ENCODE peak calls at places on chromosomes 16 and 17, in eight cellular contexts. I is ovary; E is right lobe of liver; C is cardiac muscle cell; B is CD4-positive, CD25-positive, alpha-beta regulatory T cell; Z is IMR-90; T is tibial artery; F is mammary epithelial cell. Y is an unnamed sample.

GRCh38 chr17:27952366-27952765 is 59.2 kb upstream of the LYRM9 start:
- DNase-seq in B (no peak), I (no peak), C (no peak), E (no peak), Z (no peak), F (no peak), T (no peak), Y (no peak)

GRCh38 chr17:44005865-44006580 is 1.6 kb downstream of the NAGS start:
- DNase-seq in F (peak), I (no peak), T (no peak), B (peak), Z (no peak), E (peak), C (peak), Y (no peak)

GRCh38 chr16:23121024-23121423 is 28.2 kb downstream of the USP31 start:
- DNase-seq in Z (no peak), I (no peak), B (no peak), F (peak), E (no peak), T (no peak), C (no peak), Y (no peak)

GRCh38 chr17:78736526-78737079 is 45.5 kb downstream of the CYTH1 start:
- DNase-seq in T (peak), C (peak), I (no peak), Z (no peak), B (peak), F (peak), E (peak), Y (peak)

GRCh38 chr16:8924214-8924613 is 39.5 kb downstream of the USP7 start:
- DNase-seq in C (no peak), B (no peak), Z (no peak), I (no peak), T (no peak), F (no peak), E (peak), Y (no peak)

GRCh38 chr17:61157246-61157887 is 242.3 kb upstream of the TBX2 start:
- DNase-seq in C (no peak), I (no peak), F (no peak), Z (peak), B (no peak), E (no peak), T (no peak), Y (no peak)

GRCh38 chr16:31063843-31064611 is 10.0 kb downstream of the ZNF668 start:
- DNase-seq in C (no peak), B (peak), T (no peak), F (no peak), E (no peak), Z (no peak), I (no peak), Y (no peak)

GRCh38 chr16:20897897-20898296 is 2.3 kb downstream of the DCUN1D3 start:
- DNase-seq in C (no peak), B (no peak), E (no peak), Z (peak), I (no peak), F (no peak), T (no peak), Y (no peak)

GRCh38 chr16:86549076-86549892 is 5.8 kb downstream of the MTHFSD start:
- DNase-seq in I (no peak), F (no peak), C (no peak), E (no peak), Z (no peak), B (peak), T (no peak), Y (no peak)

GRCh38 chr16:75244225-75244792 is 7.1 kb downstream of the BCAR1 start:
- DNase-seq in C (no peak), I (peak), F (no peak), B (no peak), Z (peak), E (peak), T (peak), Y (no peak)

GRCh38 chr17:75130059-75130631 is 1.4 kb downstream of the NT5C start:
- DNase-seq in T (no peak), C (no peak), E (no peak), F (no peak), B (no peak), I (no peak), Z (no peak), Y (no peak)
- H3K27ac ChIP-seq in T (peak), C (peak), E (no peak), F (no peak), B (peak), I (peak), Z (no peak), Y (peak)

DNA sequence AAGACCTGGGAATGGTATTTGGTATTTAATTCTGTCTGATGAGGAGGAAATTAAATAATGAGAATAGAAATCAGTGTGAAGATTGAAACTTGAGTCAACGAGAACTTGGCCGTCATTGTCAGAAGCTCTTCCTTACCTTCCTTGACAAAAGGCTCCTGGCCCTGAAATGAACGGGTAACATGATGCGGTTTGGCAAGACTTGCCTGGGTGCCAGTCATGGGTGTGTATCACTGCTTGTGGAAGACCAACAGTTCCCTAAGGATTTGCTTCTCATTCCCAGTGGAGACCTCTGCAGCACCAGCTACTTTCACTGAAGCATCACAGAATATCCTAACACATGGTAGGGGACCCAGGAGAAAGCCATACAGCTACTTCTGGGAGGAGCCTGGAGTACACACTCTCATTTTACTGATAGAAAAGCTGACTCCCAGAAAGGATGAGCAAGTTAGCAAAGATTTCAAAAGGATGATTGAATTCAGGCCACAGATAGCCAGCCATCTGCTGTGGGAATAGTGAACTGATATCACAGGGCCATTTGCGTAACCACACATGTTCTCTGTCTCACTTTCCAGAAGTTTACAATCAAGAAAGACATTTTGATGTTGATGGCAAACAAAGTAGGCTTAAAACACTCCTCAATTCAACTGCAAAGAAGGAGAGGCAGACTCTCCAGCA is 258.1 kb upstream of the SALL1 start:
- DNase-seq in E (no peak), F (peak), C (no peak), B (no peak), I (no peak), Z (peak), T (no peak), Y (no peak)
- H3K27ac ChIP-seq in E (peak), F (peak), C (no peak), B (no peak), I (no peak), Z (no peak), T (no peak), Y (peak)

GRCh38 chr17:38459556-38459955 is 31.3 kb downstream of the ARHGAP23 start:
- DNase-seq in I (no peak), B (no peak), F (no peak), Z (no peak), T (no peak), C (no peak), E (no peak), Y (no peak)
- H3K27ac ChIP-seq in I (no peak), B (no peak), F (no peak), Z (no peak), T (no peak), C (no peak), E (no peak), Y (no peak)

DNA sequence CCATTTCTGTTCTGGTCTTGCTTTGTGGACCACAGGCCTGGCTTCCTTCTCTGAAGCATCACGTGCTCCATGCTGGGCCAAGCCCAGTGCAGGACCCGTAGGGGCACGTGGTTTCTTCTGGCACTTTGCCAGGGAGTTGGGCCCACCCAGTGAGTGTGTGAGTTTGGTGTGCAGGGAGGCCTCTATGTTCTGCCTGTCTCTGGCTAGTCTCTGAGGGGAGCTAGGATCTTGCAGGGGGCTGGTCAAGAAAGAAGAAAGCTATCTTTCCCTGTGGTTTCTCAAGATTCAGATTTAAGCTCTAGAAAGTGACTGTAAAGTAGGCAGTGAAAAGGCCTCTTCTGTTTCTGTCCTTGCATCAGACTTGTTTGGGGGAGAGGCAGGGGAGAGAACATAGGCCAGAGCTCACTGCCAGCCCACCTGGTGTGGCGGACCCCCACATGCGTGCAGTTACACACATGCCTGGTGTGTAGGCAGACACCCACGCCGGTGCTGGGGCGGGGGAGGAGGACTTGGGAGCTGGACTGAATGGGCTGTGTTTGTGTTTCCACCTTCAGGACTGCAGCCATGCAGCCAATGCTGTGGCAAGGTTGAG is 11.8 kb downstream of the LASP1 start:
- DNase-seq in F (no peak), T (peak), Z (peak), B (peak), I (peak), E (no peak), C (peak), Y (no peak)
- H3K27ac ChIP-seq in F (no peak), T (peak), Z (peak), B (peak), I (no peak), E (peak), C (peak), Y (peak)

GRCh38 chr16:83338941-83339340 is 468.8 kb upstream of the HSBP1 start:
- DNase-seq in I (no peak), B (no peak), C (no peak), Z (peak), T (no peak), F (no peak), E (no peak), Y (no peak)

GRCh38 chr16:83348991-83349390 is 458.8 kb upstream of the HSBP1 start:
- DNase-seq in F (no peak), Z (no peak), B (no peak), I (no peak), T (no peak), C (no peak), E (no peak), Y (no peak)

GRCh38 chr16:83338138-83338537 is 469.6 kb upstream of the HSBP1 start:
- DNase-seq in Z (no peak), E (no peak), C (no peak), I (no peak), F (no peak), B (no peak), T (no peak), Y (no peak)

GRCh38 chr16:83345846-83346245 is 461.9 kb upstream of the HSBP1 start:
- DNase-seq in E (no peak), T (no peak), Z (no peak), B (no peak), F (no peak), I (no peak), C (no peak), Y (no peak)

DNA sequence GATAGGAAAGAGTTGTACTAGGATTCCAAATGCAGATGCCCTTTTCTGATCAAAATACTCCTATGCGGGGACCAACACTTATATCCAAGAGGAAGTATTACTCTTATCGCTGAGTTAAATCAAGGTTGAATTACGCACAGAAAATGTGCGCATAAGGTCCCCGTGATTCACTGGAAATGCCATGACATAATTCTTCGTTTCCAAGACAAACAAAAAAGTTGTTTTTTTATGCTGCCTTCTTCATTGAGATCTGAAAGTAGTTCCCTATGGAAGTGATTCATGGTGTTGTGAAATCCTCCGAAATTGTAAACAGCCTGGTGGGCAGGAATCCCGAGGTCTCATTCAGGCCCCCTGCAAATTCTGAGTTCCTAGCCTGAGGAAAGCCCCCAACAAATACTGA is 463.8 kb upstream of the HSBP1 start:
- DNase-seq in C (no peak), E (no peak), B (no peak), F (peak), I (no peak), Z (peak), T (no peak), Y (no peak)
- H3K27ac ChIP-seq in C (no peak), E (no peak), B (no peak), F (no peak), I (no peak), Z (no peak), T (no peak), Y (no peak)

GRCh38 chr17:42456223-42457106 is 2.2 kb upstream of the ATP6V0A1 start:
- DNase-seq in I (no peak), F (peak), T (no peak), Z (peak), C (no peak), E (no peak), B (peak), Y (no peak)
- H3K27ac ChIP-seq in I (no peak), F (no peak), T (peak), Z (peak), C (no peak), E (peak), B (peak), Y (peak)

GRCh38 chr16:57480754-57481230 is 5.5 kb downstream of the DOK4 start:
- DNase-seq in B (no peak), F (no peak), E (no peak), Z (no peak), C (no peak), T (no peak), I (no peak), Y (no peak)
- H3K27ac ChIP-seq in B (no peak), F (no peak), E (peak), Z (no peak), C (peak), T (peak), I (no peak), Y (no peak)

DNA sequence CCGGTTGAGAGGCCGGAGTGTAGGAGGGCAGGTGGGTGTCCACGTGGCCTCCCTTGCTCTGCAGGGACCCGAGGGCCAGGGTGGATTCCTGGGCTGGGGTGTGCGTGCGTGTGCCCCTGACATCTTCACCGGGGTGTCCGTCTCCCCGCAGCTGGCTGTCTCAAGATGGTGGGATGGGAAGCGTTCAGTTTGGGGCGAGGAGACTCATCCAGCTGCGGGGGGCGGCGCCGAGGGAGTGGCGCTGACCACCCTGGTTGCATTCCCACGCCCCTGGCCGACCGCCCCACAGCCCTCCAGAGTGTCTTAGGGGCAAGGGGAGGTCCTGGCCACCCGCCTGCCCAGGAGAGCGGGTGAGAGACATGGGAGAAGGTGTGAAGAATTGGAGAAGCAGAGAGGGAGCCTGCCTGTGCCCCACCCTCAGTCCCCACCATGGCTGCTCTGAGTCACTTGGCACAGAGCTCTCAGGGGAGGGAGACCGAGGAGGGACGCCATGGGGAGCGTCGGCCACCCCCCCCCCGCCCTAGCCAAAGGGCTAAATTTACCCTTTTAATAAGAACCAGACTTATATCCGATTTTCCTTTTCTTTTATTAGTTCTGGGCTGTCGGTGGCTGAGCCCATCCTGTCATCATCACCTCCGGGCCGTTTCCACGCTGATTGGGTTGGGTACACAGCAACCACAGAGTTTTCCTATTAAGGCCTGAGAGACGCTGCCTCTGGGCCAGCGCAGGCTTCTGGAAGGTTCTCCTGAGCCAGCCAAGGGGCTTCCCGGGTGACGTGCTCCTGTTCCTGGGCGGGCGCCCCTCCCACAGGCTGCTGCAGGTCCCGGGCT is 22.0 kb downstream of the BAHCC1 start:
- DNase-seq in E (no peak), T (peak), I (no peak), B (no peak), F (no peak), Z (no peak), C (no peak), Y (no peak)
- H3K27ac ChIP-seq in E (no peak), T (peak), I (peak), B (no peak), F (no peak), Z (no peak), C (no peak), Y (no peak)

GRCh38 chr16:2031081-2031577 is 4.4 kb downstream of the NHERF2 start:
- DNase-seq in E (peak), T (no peak), I (no peak), B (no peak), F (no peak), Z (no peak), C (no peak), Y (no peak)
- H3K27ac ChIP-seq in E (peak), T (peak), I (no peak), B (no peak), F (no peak), Z (no peak), C (no peak), Y (no peak)

Y was measured in epithelial cell of prostate.